ENCODE peak calls at places on chromosomes 5 and 9, in nine cellular contexts. One of them, this sample, is unnamed.

GRCh38 chr9:98688710-98689495 is 19.8 kb downstream of the GABBR2 start:
- DNase-seq in H54: no peak
- DNase-seq in activated T-helper 1 cell treated with Interleukin-2 at 50 U/mL for 16 hours: no peak
- DNase-seq in stimulated activated CD4-positive, alpha-beta T cell treated with anti-CD3 and anti-CD28 coated beads, Interleukin-2, amount 100 ng/mL, for 48 hours: no peak
- DNase-seq in T-helper 9 cell: no peak
- DNase-seq in AG20443: no peak
- DNase-seq in mesenchymal stem cell: no peak
- DNase-seq in NCI-H748 treated with DMSO at 0.1 percent for 48 hours: no peak
- DNase-seq in ovary: no peak
- DNase-seq in this sample: no peak

GRCh38 chr5:33423018-33423630 is 17.6 kb upstream of the TARS1 start:
- DNase-seq in T-helper 9 cell: no peak
- DNase-seq in stimulated activated CD4-positive, alpha-beta T cell treated with anti-CD3 and anti-CD28 coated beads, Interleukin-2, amount 100 ng/mL, for 48 hours: no peak
- DNase-seq in H54: no peak
- DNase-seq in mesenchymal stem cell: peak
- DNase-seq in NCI-H748 treated with DMSO at 0.1 percent for 48 hours: peak
- DNase-seq in activated T-helper 1 cell treated with Interleukin-2 at 50 U/mL for 16 hours: no peak
- DNase-seq in ovary: no peak
- DNase-seq in AG20443: peak
- DNase-seq in this sample: no peak

GRCh38 chr9:90433398-90433890 is 209.2 kb downstream of the DIRAS2 start:
- DNase-seq in mesenchymal stem cell: peak
- DNase-seq in AG20443: peak
- DNase-seq in H54: peak
- DNase-seq in activated T-helper 1 cell treated with Interleukin-2 at 50 U/mL for 16 hours: no peak
- DNase-seq in ovary: no peak
- DNase-seq in stimulated activated CD4-positive, alpha-beta T cell treated with anti-CD3 and anti-CD28 coated beads, Interleukin-2, amount 100 ng/mL, for 48 hours: no peak
- DNase-seq in T-helper 9 cell: no peak
- DNase-seq in NCI-H748 treated with DMSO at 0.1 percent for 48 hours: no peak
- DNase-seq in this sample: no peak

GRCh38 chr9:5554254-5554653 is 43.9 kb downstream of the PDCD1LG2 start:
- DNase-seq in NCI-H748 treated with DMSO at 0.1 percent for 48 hours: no peak
- DNase-seq in mesenchymal stem cell: no peak
- DNase-seq in ovary: no peak
- DNase-seq in T-helper 9 cell: no peak
- DNase-seq in activated T-helper 1 cell treated with Interleukin-2 at 50 U/mL for 16 hours: no peak
- DNase-seq in AG20443: no peak
- DNase-seq in stimulated activated CD4-positive, alpha-beta T cell treated with anti-CD3 and anti-CD28 coated beads, Interleukin-2, amount 100 ng/mL, for 48 hours: no peak
- DNase-seq in H54: no peak
- DNase-seq in this sample: no peak

GRCh38 chr9:35962126-35962906 is 4.4 kb upstream of the OR2S2 start:
- DNase-seq in stimulated activated CD4-positive, alpha-beta T cell treated with anti-CD3 and anti-CD28 coated beads, Interleukin-2, amount 100 ng/mL, for 48 hours: no peak
- DNase-seq in mesenchymal stem cell: peak
- DNase-seq in H54: peak
- DNase-seq in T-helper 9 cell: no peak
- DNase-seq in NCI-H748 treated with DMSO at 0.1 percent for 48 hours: no peak
- DNase-seq in ovary: no peak
- DNase-seq in AG20443: peak
- DNase-seq in activated T-helper 1 cell treated with Interleukin-2 at 50 U/mL for 16 hours: no peak
- DNase-seq in this sample: peak

GRCh38 chr9:98168952-98169488 is 23.4 kb downstream of the CORO2A start:
- DNase-seq in H54: peak
- DNase-seq in T-helper 9 cell: no peak
- DNase-seq in AG20443: peak
- DNase-seq in NCI-H748 treated with DMSO at 0.1 percent for 48 hours: no peak
- DNase-seq in ovary: no peak
- DNase-seq in stimulated activated CD4-positive, alpha-beta T cell treated with anti-CD3 and anti-CD28 coated beads, Interleukin-2, amount 100 ng/mL, for 48 hours: no peak
- DNase-seq in activated T-helper 1 cell treated with Interleukin-2 at 50 U/mL for 16 hours: peak
- DNase-seq in mesenchymal stem cell: peak
- DNase-seq in this sample: peak

GRCh38 chr5:1437452-1437851 is 7.8 kb downstream of the SLC6A3 start:
- DNase-seq in mesenchymal stem cell: peak
- DNase-seq in stimulated activated CD4-positive, alpha-beta T cell treated with anti-CD3 and anti-CD28 coated beads, Interleukin-2, amount 100 ng/mL, for 48 hours: no peak
- DNase-seq in T-helper 9 cell: no peak
- DNase-seq in activated T-helper 1 cell treated with Interleukin-2 at 50 U/mL for 16 hours: no peak
- DNase-seq in AG20443: peak
- DNase-seq in NCI-H748 treated with DMSO at 0.1 percent for 48 hours: no peak
- DNase-seq in ovary: no peak
- DNase-seq in H54: peak
- DNase-seq in this sample: no peak

GRCh38 chr5:179530069-179530998 is 20.0 kb upstream of the RUFY1 start:
- DNase-seq in H54: no peak
- DNase-seq in T-helper 9 cell: peak
- DNase-seq in mesenchymal stem cell: peak
- DNase-seq in NCI-H748 treated with DMSO at 0.1 percent for 48 hours: no peak
- DNase-seq in stimulated activated CD4-positive, alpha-beta T cell treated with anti-CD3 and anti-CD28 coated beads, Interleukin-2, amount 100 ng/mL, for 48 hours: peak
- DNase-seq in AG20443: peak
- DNase-seq in ovary: peak
- DNase-seq in activated T-helper 1 cell treated with Interleukin-2 at 50 U/mL for 16 hours: peak
- DNase-seq in this sample: peak

GRCh38 chr5:6194261-6194875 is 184.0 kb downstream of the MED10 start:
- DNase-seq in AG20443: no peak
- DNase-seq in ovary: no peak
- DNase-seq in NCI-H748 treated with DMSO at 0.1 percent for 48 hours: no peak
- DNase-seq in H54: no peak
- DNase-seq in activated T-helper 1 cell treated with Interleukin-2 at 50 U/mL for 16 hours: no peak
- DNase-seq in T-helper 9 cell: no peak
- DNase-seq in mesenchymal stem cell: no peak
- DNase-seq in stimulated activated CD4-positive, alpha-beta T cell treated with anti-CD3 and anti-CD28 coated beads, Interleukin-2, amount 100 ng/mL, for 48 hours: no peak
- DNase-seq in this sample: no peak

GRCh38 chr9:108837530-108837929 is 18.3 kb downstream of the ACTL7B start:
- DNase-seq in T-helper 9 cell: no peak
- DNase-seq in activated T-helper 1 cell treated with Interleukin-2 at 50 U/mL for 16 hours: no peak
- DNase-seq in AG20443: no peak
- DNase-seq in ovary: no peak
- DNase-seq in stimulated activated CD4-positive, alpha-beta T cell treated with anti-CD3 and anti-CD28 coated beads, Interleukin-2, amount 100 ng/mL, for 48 hours: no peak
- DNase-seq in H54: no peak
- DNase-seq in mesenchymal stem cell: no peak
- DNase-seq in NCI-H748 treated with DMSO at 0.1 percent for 48 hours: no peak
- DNase-seq in this sample: no peak

GRCh38 chr5:65133473-65134110 is 348.1 kb downstream of the ADAMTS6 start:
- DNase-seq in T-helper 9 cell: no peak
- DNase-seq in AG20443: peak
- DNase-seq in ovary: no peak
- DNase-seq in mesenchymal stem cell: no peak
- DNase-seq in H54: no peak
- DNase-seq in stimulated activated CD4-positive, alpha-beta T cell treated with anti-CD3 and anti-CD28 coated beads, Interleukin-2, amount 100 ng/mL, for 48 hours: no peak
- DNase-seq in activated T-helper 1 cell treated with Interleukin-2 at 50 U/mL for 16 hours: no peak
- DNase-seq in NCI-H748 treated with DMSO at 0.1 percent for 48 hours: no peak
- DNase-seq in this sample: no peak

GRCh38 chr5:14439087-14439841 is 142.3 kb upstream of the OTULINL start:
- DNase-seq in T-helper 9 cell: no peak
- DNase-seq in NCI-H748 treated with DMSO at 0.1 percent for 48 hours: no peak
- DNase-seq in stimulated activated CD4-positive, alpha-beta T cell treated with anti-CD3 and anti-CD28 coated beads, Interleukin-2, amount 100 ng/mL, for 48 hours: no peak
- DNase-seq in mesenchymal stem cell: no peak
- DNase-seq in ovary: no peak
- DNase-seq in H54: no peak
- DNase-seq in AG20443: no peak
- DNase-seq in activated T-helper 1 cell treated with Interleukin-2 at 50 U/mL for 16 hours: no peak
- DNase-seq in this sample: no peak

GRCh38 chr5:72951850-72952468 is 3.9 kb upstream of the FCHO2 start:
- DNase-seq in T-helper 9 cell: no peak
- DNase-seq in ovary: no peak
- DNase-seq in AG20443: peak
- DNase-seq in mesenchymal stem cell: peak
- DNase-seq in stimulated activated CD4-positive, alpha-beta T cell treated with anti-CD3 and anti-CD28 coated beads, Interleukin-2, amount 100 ng/mL, for 48 hours: no peak
- DNase-seq in NCI-H748 treated with DMSO at 0.1 percent for 48 hours: no peak
- DNase-seq in H54: peak
- DNase-seq in activated T-helper 1 cell treated with Interleukin-2 at 50 U/mL for 16 hours: no peak
- DNase-seq in this sample: no peak